ENCODE peak calls at places on chromosomes 5 and 9, in four cellular contexts. One of them, this sample, is unnamed.

GRCh38 chr5:73678322-73678740 is 52.3 kb downstream of the ARHGEF28 start:
- DNase-seq in HCT116: no peak
- DNase-seq in HepG2: peak; percentile 95
- DNase-seq in K562: no peak
- DNase-seq in this sample: no peak

GRCh38 chr9:95130484-95130883 is 187.0 kb downstream of the FANCC start:
- DNase-seq in HCT116: no peak
- DNase-seq in HepG2: no peak
- DNase-seq in K562: no peak
- DNase-seq in this sample: no peak

GRCh38 chr9:131469369-131469768 is 33.3 kb upstream of the POMT1 start:
- DNase-seq in HCT116: no peak
- DNase-seq in K562: no peak
- DNase-seq in HepG2: no peak
- DNase-seq in this sample: no peak

GRCh38 chr9:134663084-134663483 is 21.5 kb downstream of the COL5A1 start:
- DNase-seq in HepG2: no peak
- DNase-seq in HCT116: no peak
- DNase-seq in K562: no peak
- DNase-seq in this sample: no peak

GRCh38 chr9:19116391-19116790 is 10.9 kb downstream of the PLIN2 start:
- DNase-seq in HepG2: no peak
- DNase-seq in HCT116: no peak
- DNase-seq in K562: no peak
- DNase-seq in this sample: no peak

GRCh38 chr5:151092750-151093149 is 11.9 kb upstream of the TNIP1 start:
- DNase-seq in K562: no peak
- DNase-seq in HCT116: no peak
- DNase-seq in HepG2: no peak
- DNase-seq in this sample: no peak

GRCh38 chr5:151682240-151682639 is 4.5 kb downstream of the SPARC start:
- DNase-seq in K562: no peak
- DNase-seq in HepG2: no peak
- DNase-seq in HCT116: no peak
- DNase-seq in this sample: no peak

GRCh38 chr5:138640138-138640537 is 64.9 kb upstream of the HSPA9 start:
- DNase-seq in K562: no peak
- DNase-seq in HCT116: no peak
- DNase-seq in HepG2: no peak
- DNase-seq in this sample: no peak

GRCh38 chr5:133512896-133513295 is 99.4 kb downstream of the FSTL4 start:
- DNase-seq in K562: no peak
- DNase-seq in HCT116: no peak
- DNase-seq in HepG2: no peak
- DNase-seq in this sample: no peak

GRCh38 chr5:90134892-90135291 is 274.7 kb downstream of the CETN3 start:
- DNase-seq in HCT116: no peak
- DNase-seq in HepG2: no peak
- DNase-seq in K562: no peak
- DNase-seq in this sample: no peak

GRCh38 chr5:1535646-1536045 is 11.9 kb upstream of the LPCAT1 start:
- DNase-seq in K562: no peak
- DNase-seq in HepG2: no peak
- DNase-seq in HCT116: no peak
- DNase-seq in this sample: no peak

GRCh38 chr9:133601746-133602145 is 7.4 kb downstream of the FAM163B start:
- DNase-seq in HCT116: no peak
- DNase-seq in K562: no peak
- DNase-seq in HepG2: no peak
- DNase-seq in this sample: no peak

GRCh38 chr9:35882996-35883395 is 12.8 kb upstream of the OR13J1 start:
- DNase-seq in K562: no peak
- DNase-seq in HCT116: no peak
- DNase-seq in HepG2: no peak
- DNase-seq in this sample: no peak

GRCh38 chr9:127578952-127579853 is 32.9 kb upstream of the STXBP1 start:
- DNase-seq in HepG2: peak; percentile 86
- DNase-seq in HCT116: peak; percentile 91
- DNase-seq in K562: no peak
- DNase-seq in this sample: peak; percentile 82
- TF ChIP-seq TCF7L2 in HepG2: no peak
- TF ChIP-seq TCF7L2 in HCT116: peak; percentile 93
- TF ChIP-seq TCF7L2 in K562: no peak
- TF ChIP-seq TCF7L2 in this sample: peak; percentile 49

GRCh38 chr9:136090060-136090735 is 4.9 kb downstream of the NACC2 start:
- DNase-seq in HCT116: no peak
- DNase-seq in K562: no peak
- DNase-seq in HepG2: no peak
- DNase-seq in this sample: no peak

GRCh38 chr9:136088481-136088938 is 6.6 kb downstream of the NACC2 start:
- DNase-seq in K562: no peak
- DNase-seq in HCT116: no peak
- DNase-seq in HepG2: no peak
- DNase-seq in this sample: no peak

GRCh38 chr9:136089697-136090045 is 5.4 kb downstream of the NACC2 start:
- DNase-seq in HCT116: no peak
- DNase-seq in HepG2: no peak
- DNase-seq in K562: no peak
- DNase-seq in this sample: no peak

GRCh38 chr9:136087741-136088480 is 7.2 kb downstream of the NACC2 start:
- DNase-seq in HCT116: no peak
- DNase-seq in HepG2: no peak
- DNase-seq in K562: no peak
- DNase-seq in this sample: no peak

GRCh38 chr9:136088939-136089696 is 6.0 kb downstream of the NACC2 start:
- DNase-seq in K562: no peak
- DNase-seq in HCT116: no peak
- DNase-seq in HepG2: no peak
- DNase-seq in this sample: no peak
- H3K4me3 ChIP-seq in K562: no peak overlapping the region
- H3K4me3 ChIP-seq in HCT116: no peak overlapping the region
- H3K4me3 ChIP-seq in HepG2: no peak overlapping the region
- H3K4me3 ChIP-seq in this sample: no peak overlapping the region

GRCh38 chr5:406041-406440 is 36.9 kb upstream of the EXOC3 start:
- DNase-seq in HepG2: no peak
- DNase-seq in HCT116: no peak
- DNase-seq in K562: no peak
- DNase-seq in this sample: no peak
- TF ChIP-seq TCF7L2 in HepG2: no peak
- TF ChIP-seq TCF7L2 in HCT116: no peak
- TF ChIP-seq TCF7L2 in K562: no peak
- TF ChIP-seq TCF7L2 in this sample: no peak

DNA sequence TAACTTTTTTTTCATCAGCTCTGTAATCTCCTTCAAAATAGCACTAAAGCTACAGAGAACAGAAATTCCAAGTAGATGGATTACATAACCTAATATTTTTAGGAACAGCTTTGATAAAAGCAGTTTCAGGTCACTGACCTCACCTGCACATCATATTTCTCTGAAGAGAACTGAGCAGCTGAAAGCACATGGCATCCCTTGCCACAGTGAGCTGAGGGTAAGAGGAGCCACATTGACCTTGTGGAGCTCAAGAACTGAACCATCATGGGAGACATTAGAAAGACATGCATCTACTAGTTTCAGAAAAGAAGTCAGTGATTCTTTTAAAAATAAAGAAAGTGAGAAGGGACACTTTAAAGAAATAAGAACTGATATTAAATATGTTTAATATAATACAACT is 222.7 kb downstream of the CFAP90 start:
- DNase-seq in HCT116: no peak
- DNase-seq in HepG2: no peak
- DNase-seq in K562: no peak
- DNase-seq in this sample: no peak
- H3K4me3 ChIP-seq in HCT116: no peak overlapping the region
- H3K4me3 ChIP-seq in HepG2: no peak overlapping the region
- H3K4me3 ChIP-seq in K562: no peak overlapping the region
- H3K4me3 ChIP-seq in this sample: no peak overlapping the region

This sample was measured in Panc1.